ENCODE peak calls at places on chromosomes 12 and 14, in four cellular contexts. X, M, N and S are unnamed samples.

GRCh38 chr14:49505026-49505766 is 81.0 kb downstream of the RPS29 start:
- DNase-seq in N (peak; percentile 19), X (no peak), M (no peak), S (no peak)

GRCh38 chr14:69038449-69039286 is 59.6 kb upstream of the ACTN1 start:
- DNase-seq in M (no peak), N (no peak), X (no peak), S (no peak)

GRCh38 chr14:45838597-45838996 is 585.6 kb upstream of the MIS18BP1 start:
- DNase-seq in X (no peak), M (peak; percentile 11), N (no peak), S (no peak)

GRCh38 chr14:91975763-91976162 is 28.3 kb upstream of the FBLN5 start:
- DNase-seq in N (no peak), M (no peak), X (no peak), S (no peak)

GRCh38 chr12:81758421-81759214 is 532 bp downstream of the PPFIA2 start:
- DNase-seq in X (no peak), M (no peak), N (no peak), S (no peak)

GRCh38 chr12:107134558-107134957 is 41.2 kb upstream of the CRY1 start:
- DNase-seq in N (peak; percentile 47), X (peak; percentile 67), M (no peak), S (peak; percentile 73)

GRCh38 chr12:3683670-3684069 is 69.2 kb downstream of the CRACR2A start:
- DNase-seq in N (no peak), M (no peak), X (peak; percentile 14), S (no peak)

GRCh38 chr12:121003650-121004049 is 12.6 kb downstream of the C12orf43 start:
- DNase-seq in X (no peak), M (no peak), N (no peak), S (peak; percentile 46)

GRCh38 chr12:27711957-27712356 is 1.3 kb downstream of the MRPS35 start:
- DNase-seq in M (no peak), X (no peak), N (no peak), S (no peak)

GRCh38 chr12:29026419-29026818 is 122.7 kb upstream of the FAR2 start:
- DNase-seq in M (no peak), N (no peak), X (no peak), S (no peak)

GRCh38 chr14:33369972-33370371 is 431.3 kb downstream of the NPAS3 start:
- DNase-seq in X (no peak), M (peak; percentile 33), N (no peak), S (no peak)

GRCh38 chr14:99615497-99616245 is 11.7 kb upstream of the CCDC85C start:
- DNase-seq in X (no peak), M (no peak), N (no peak), S (no peak)

GRCh38 chr12:27400856-27401255 is 45.7 kb upstream of the SMCO2 start:
- DNase-seq in X (no peak), M (no peak), N (no peak), S (no peak)

GRCh38 chr14:103220134-103220981 is 97.1 kb downstream of the TNFAIP2 start:
- DNase-seq in M (no peak), X (no peak), N (no peak), S (no peak)

GRCh38 chr14:77603031-77603430 is 13.4 kb downstream of the SPTLC2 start:
- DNase-seq in M (no peak), X (no peak), N (no peak), S (no peak)

GRCh38 chr14:57408634-57409033 is 18.2 kb downstream of the NAA30 start:
- DNase-seq in N (no peak), M (no peak), X (no peak), S (no peak)

GRCh38 chr12:52871291-52871961 is 22.6 kb upstream of the KRT78 start:
- DNase-seq in M (no peak), X (no peak), N (no peak), S (no peak)

GRCh38 chr14:23095196-23096108 is at the start of gene C14orf119:
- DNase-seq in M (peak; percentile 99), X (peak; percentile 92), N (peak; percentile 96), S (peak; percentile 100)

GRCh38 chr12:4997939-4998338 is 45.7 kb upstream of the KCNA5 start:
- DNase-seq in X (no peak), M (no peak), N (no peak), S (no peak)

GRCh38 chr12:43315961-43316360 is 236.0 kb downstream of the ADAMTS20 start:
- DNase-seq in M (no peak), X (no peak), N (no peak), S (no peak)

GRCh38 chr14:24172871-24173281 is 996 bp downstream of the REC8 start:
- DNase-seq in X (no peak), N (no peak), M (no peak), S (no peak)

GRCh38 chr12:19518209-19518608 is 78.9 kb downstream of the AEBP2 start:
- DNase-seq in X (no peak), M (no peak), N (no peak), S (no peak)

GRCh38 chr14:93375673-93376156 is 28.7 kb downstream of the COX8C start:
- DNase-seq in X (no peak), N (no peak), M (peak; percentile 86), S (no peak)

GRCh38 chr14:33567736-33568124 is 383.1 kb downstream of the EGLN3 start:
- DNase-seq in N (no peak), X (no peak), M (no peak), S (no peak)

GRCh38 chr14:34713681-34714319 is 593 bp downstream of the CFL2 start:
- DNase-seq in X (peak; percentile 7), M (no peak), N (no peak), S (peak; percentile 55)

GRCh38 chr14:36971263-36971855 is 201.0 kb downstream of the SLC25A21 start:
- DNase-seq in X (peak; percentile 15), N (no peak), M (no peak), S (no peak)

GRCh38 chr12:65603428-65604351 is 220.6 kb upstream of the HMGA2 start:
- DNase-seq in N (no peak), X (no peak), M (no peak), S (no peak)

GRCh38 chr12:130872179-130873096 is 572 bp downstream of the RAN start:
- DNase-seq in M (no peak), N (no peak), X (peak; percentile 88), S (no peak)

GRCh38 chr14:80455031-80455430 is 243.7 kb upstream of the DIO2 start:
- DNase-seq in X (no peak), M (no peak), N (no peak), S (no peak)

GRCh38 chr12:129540249-129540648 is 363.6 kb downstream of the TMEM132D start:
- DNase-seq in N (no peak), X (no peak), M (no peak), S (no peak)

GRCh38 chr12:116687888-116688287 is 50.0 kb downstream of the SPRING1 start:
- DNase-seq in M (no peak), N (peak; percentile 76), X (peak; percentile 59), S (peak; percentile 44)

GRCh38 chr14:89810101-89810500 is 144.4 kb downstream of the EFCAB11 start:
- DNase-seq in M (no peak), N (no peak), X (no peak), S (no peak)

GRCh38 chr12:80317899-80318298 is 126.1 kb upstream of the PTPRQ start:
- DNase-seq in N (no peak), X (no peak), M (no peak), S (no peak)

GRCh38 chr12:4178424-4179184 is 95.0 kb upstream of the CCND2 start:
- DNase-seq in N (no peak), M (no peak), X (no peak), S (no peak)

GRCh38 chr12:49362077-49362476 is 5.2 kb upstream of the SPATS2 start:
- DNase-seq in X (no peak), M (no peak), N (no peak), S (no peak)
- TF ChIP-seq ZNF274 in X (no peak), M (no peak), N (no peak), S (no peak)

DNA sequence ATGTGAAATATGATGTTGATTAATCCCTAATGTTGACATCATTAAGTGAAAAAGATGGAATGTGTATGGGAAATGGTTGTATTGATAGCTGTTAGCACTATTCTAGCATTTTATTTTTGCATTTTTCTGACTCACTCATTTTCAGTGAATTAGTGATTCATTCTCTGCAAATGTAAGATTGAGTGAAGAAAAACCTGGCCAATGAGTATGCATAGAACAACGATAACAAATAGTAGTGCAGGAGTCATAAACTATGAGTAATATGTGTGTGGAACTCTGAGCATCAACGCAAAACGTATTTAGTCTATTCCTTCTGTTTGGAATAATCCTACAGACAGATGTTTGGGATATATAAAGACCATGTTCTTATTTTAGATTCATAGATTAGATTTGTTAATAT is 76.3 kb upstream of the RTL1 start:
- DNase-seq in X (no peak), N (no peak), M (no peak), S (no peak)
- TF ChIP-seq BRCA1 in X (no peak), N (no peak), M (no peak), S (no peak)

GRCh38 chr14:20434701-20435453 is 1.1 kb downstream of the KLHL33 start:
- DNase-seq in M (no peak), N (no peak), X (no peak), S (no peak)
- TF ChIP-seq ZNF274 in M (no peak), N (no peak), X (no peak), S (no peak)

GRCh38 chr12:123363385-123363742 is 1.3 kb downstream of the SBNO1 start:
- DNase-seq in N (no peak), M (no peak), X (no peak), S (no peak)
- TF ChIP-seq BRCA1 in N (no peak), M (no peak), X (no peak), S (no peak)

DNA sequence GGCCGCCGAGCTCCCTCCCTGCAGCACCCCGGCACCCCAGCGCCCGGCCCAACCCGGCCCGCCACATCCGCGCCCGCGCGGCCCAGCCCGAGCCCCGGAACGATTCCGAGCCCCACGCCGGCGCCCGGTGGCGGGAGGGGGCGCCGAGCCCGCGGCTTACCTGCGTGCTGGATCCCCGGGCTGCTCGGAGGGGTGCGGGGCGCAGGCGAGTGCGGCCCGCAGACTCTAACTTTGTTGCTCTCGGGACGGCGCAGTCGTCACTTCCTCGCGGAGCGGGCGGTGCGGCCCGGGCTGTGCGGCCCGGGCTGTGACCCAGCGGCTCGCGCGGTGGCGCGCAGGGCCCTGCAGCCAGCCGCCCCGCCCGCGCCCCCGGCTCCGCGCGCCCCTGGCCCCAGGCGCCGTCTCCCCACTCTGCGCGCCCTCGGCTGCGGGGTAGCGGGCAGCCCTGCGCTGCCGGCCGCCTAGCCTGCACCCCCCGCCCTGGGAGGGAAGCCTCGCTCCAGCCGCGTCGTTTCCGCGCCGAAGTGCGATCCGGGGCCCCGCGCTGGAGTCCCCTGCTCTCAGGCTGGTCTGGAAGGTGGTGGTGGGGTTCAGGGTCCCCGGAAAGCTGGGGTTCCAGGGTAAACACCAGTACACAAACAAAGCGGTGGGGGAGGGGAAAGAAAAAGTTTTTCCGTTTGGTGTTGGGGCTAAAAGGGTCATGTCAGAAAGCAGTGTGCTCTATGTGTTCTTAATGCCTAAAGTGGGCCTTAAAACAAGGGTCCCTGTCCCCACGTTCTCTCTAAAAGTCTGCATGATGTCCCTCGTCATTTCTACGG is 64.5 kb upstream of the PTGR2 start:
- DNase-seq in X (peak; percentile 65), N (no peak), M (no peak), S (no peak)
- TF ChIP-seq ZNF274 in X (no peak), N (no peak), M (no peak), S (no peak)

GRCh38 chr12:25997401-25997973 is 39.0 kb downstream of the RASSF8 start:
- DNase-seq in N (no peak), X (no peak), M (no peak), S (no peak)
- TF ChIP-seq BRCA1 in N (no peak), X (no peak), M (no peak), S (no peak)